ENCODE peak calls at places on chromosomes 1 and 21, in seven cellular contexts. One of them, this sample, is unnamed.
A peak's percentile ranks its signal among the peaks of the same experiment; 100 is the strongest.

GRCh38 chr1:40161888-40162397 is 756 bp downstream of the RLF start:
- DNase-seq in stimulated activated naive CD8-positive, alpha-beta T cell treated with anti-CD3 and anti-CD28 coated beads, Interleukin-15, Interleukin-2, amounts not matched to agents 100 U/mL and 50 U/mL, for 24 hours: no peak
- DNase-seq in iris pigment epithelial cell: peak; percentile 27
- DNase-seq in DMS153: no peak
- DNase-seq in neural crest cell: no peak
- DNase-seq in lower lobe of right lung: no peak
- DNase-seq in kidney tubule cell: no peak
- DNase-seq in this sample: no peak

GRCh38 chr1:183569141-183569540 is 21.1 kb downstream of the NCF2 start:
- DNase-seq in lower lobe of right lung: no peak
- DNase-seq in kidney tubule cell: peak; percentile 91
- DNase-seq in neural crest cell: no peak
- DNase-seq in DMS153: no peak
- DNase-seq in stimulated activated naive CD8-positive, alpha-beta T cell treated with anti-CD3 and anti-CD28 coated beads, Interleukin-15, Interleukin-2, amounts not matched to agents 100 U/mL and 50 U/mL, for 24 hours: no peak
- DNase-seq in iris pigment epithelial cell: peak; percentile 43
- DNase-seq in this sample: no peak

GRCh38 chr1:89989791-89990190 is 5.1 kb upstream of the ZNF326 start:
- DNase-seq in kidney tubule cell: no peak
- DNase-seq in lower lobe of right lung: no peak
- DNase-seq in DMS153: no peak
- DNase-seq in stimulated activated naive CD8-positive, alpha-beta T cell treated with anti-CD3 and anti-CD28 coated beads, Interleukin-15, Interleukin-2, amounts not matched to agents 100 U/mL and 50 U/mL, for 24 hours: no peak
- DNase-seq in iris pigment epithelial cell: no peak
- DNase-seq in neural crest cell: no peak
- DNase-seq in this sample: no peak

GRCh38 chr1:244144053-244144452 is 93.0 kb downstream of the ZBTB18 start:
- DNase-seq in DMS153: no peak
- DNase-seq in stimulated activated naive CD8-positive, alpha-beta T cell treated with anti-CD3 and anti-CD28 coated beads, Interleukin-15, Interleukin-2, amounts not matched to agents 100 U/mL and 50 U/mL, for 24 hours: no peak
- DNase-seq in kidney tubule cell: no peak
- DNase-seq in lower lobe of right lung: no peak
- DNase-seq in iris pigment epithelial cell: no peak
- DNase-seq in neural crest cell: no peak
- DNase-seq in this sample: no peak

GRCh38 chr1:244272471-244273261 is 179.0 kb downstream of the ADSS2 start:
- DNase-seq in iris pigment epithelial cell: peak; percentile 88
- DNase-seq in neural crest cell: peak; percentile 82
- DNase-seq in stimulated activated naive CD8-positive, alpha-beta T cell treated with anti-CD3 and anti-CD28 coated beads, Interleukin-15, Interleukin-2, amounts not matched to agents 100 U/mL and 50 U/mL, for 24 hours: peak; percentile 66
- DNase-seq in DMS153: peak; percentile 68
- DNase-seq in lower lobe of right lung: no peak
- DNase-seq in kidney tubule cell: peak; percentile 84
- DNase-seq in this sample: peak; percentile 72

GRCh38 chr1:983736-984475 is 2.0 kb upstream of the PERM1 start:
- DNase-seq in lower lobe of right lung: no peak
- DNase-seq in neural crest cell: peak; percentile 70
- DNase-seq in DMS153: no peak
- DNase-seq in stimulated activated naive CD8-positive, alpha-beta T cell treated with anti-CD3 and anti-CD28 coated beads, Interleukin-15, Interleukin-2, amounts not matched to agents 100 U/mL and 50 U/mL, for 24 hours: peak; percentile 76
- DNase-seq in iris pigment epithelial cell: no peak
- DNase-seq in kidney tubule cell: no peak
- DNase-seq in this sample: no peak

GRCh38 chr1:232983817-232984567 is 33.6 kb downstream of the NTPCR start:
- DNase-seq in neural crest cell: no peak
- DNase-seq in stimulated activated naive CD8-positive, alpha-beta T cell treated with anti-CD3 and anti-CD28 coated beads, Interleukin-15, Interleukin-2, amounts not matched to agents 100 U/mL and 50 U/mL, for 24 hours: no peak
- DNase-seq in iris pigment epithelial cell: no peak
- DNase-seq in kidney tubule cell: no peak
- DNase-seq in DMS153: no peak
- DNase-seq in lower lobe of right lung: no peak
- DNase-seq in this sample: no peak

GRCh38 chr1:207462535-207462934 is 8.4 kb downstream of the CR2 start:
- DNase-seq in lower lobe of right lung: no peak
- DNase-seq in kidney tubule cell: no peak
- DNase-seq in neural crest cell: no peak
- DNase-seq in iris pigment epithelial cell: no peak
- DNase-seq in DMS153: no peak
- DNase-seq in stimulated activated naive CD8-positive, alpha-beta T cell treated with anti-CD3 and anti-CD28 coated beads, Interleukin-15, Interleukin-2, amounts not matched to agents 100 U/mL and 50 U/mL, for 24 hours: no peak
- DNase-seq in this sample: no peak

GRCh38 chr21:35483267-35483666 is 434.2 kb upstream of the RUNX1 start:
- DNase-seq in kidney tubule cell: no peak
- DNase-seq in neural crest cell: no peak
- DNase-seq in iris pigment epithelial cell: no peak
- DNase-seq in stimulated activated naive CD8-positive, alpha-beta T cell treated with anti-CD3 and anti-CD28 coated beads, Interleukin-15, Interleukin-2, amounts not matched to agents 100 U/mL and 50 U/mL, for 24 hours: no peak
- DNase-seq in DMS153: no peak
- DNase-seq in lower lobe of right lung: no peak
- DNase-seq in this sample: no peak

GRCh38 chr1:32199717-32200072 is 700 bp upstream of the CCDC28B start:
- DNase-seq in iris pigment epithelial cell: no peak
- DNase-seq in neural crest cell: no peak
- DNase-seq in stimulated activated naive CD8-positive, alpha-beta T cell treated with anti-CD3 and anti-CD28 coated beads, Interleukin-15, Interleukin-2, amounts not matched to agents 100 U/mL and 50 U/mL, for 24 hours: no peak
- DNase-seq in kidney tubule cell: no peak
- DNase-seq in lower lobe of right lung: no peak
- DNase-seq in DMS153: peak; percentile 38
- DNase-seq in this sample: peak; percentile 45

GRCh38 chr1:201916649-201917249 is 28.1 kb downstream of the SHISA4 start:
- DNase-seq in stimulated activated naive CD8-positive, alpha-beta T cell treated with anti-CD3 and anti-CD28 coated beads, Interleukin-15, Interleukin-2, amounts not matched to agents 100 U/mL and 50 U/mL, for 24 hours: peak; percentile 19
- DNase-seq in neural crest cell: no peak
- DNase-seq in DMS153: peak; percentile 21
- DNase-seq in kidney tubule cell: peak; percentile 87
- DNase-seq in lower lobe of right lung: peak; percentile 54
- DNase-seq in iris pigment epithelial cell: peak; percentile 95
- DNase-seq in this sample: no peak

GRCh38 chr21:42414928-42415769 is 11.4 kb downstream of the UBASH3A start:
- DNase-seq in DMS153: no peak
- DNase-seq in kidney tubule cell: peak; percentile 85
- DNase-seq in stimulated activated naive CD8-positive, alpha-beta T cell treated with anti-CD3 and anti-CD28 coated beads, Interleukin-15, Interleukin-2, amounts not matched to agents 100 U/mL and 50 U/mL, for 24 hours: peak; percentile 94
- DNase-seq in lower lobe of right lung: no peak
- DNase-seq in neural crest cell: no peak
- DNase-seq in iris pigment epithelial cell: peak; percentile 59
- DNase-seq in this sample: no peak

GRCh38 chr21:37219766-37220432 is 47.2 kb downstream of the VPS26C start:
- DNase-seq in lower lobe of right lung: no peak
- DNase-seq in neural crest cell: no peak
- DNase-seq in stimulated activated naive CD8-positive, alpha-beta T cell treated with anti-CD3 and anti-CD28 coated beads, Interleukin-15, Interleukin-2, amounts not matched to agents 100 U/mL and 50 U/mL, for 24 hours: no peak
- DNase-seq in kidney tubule cell: no peak
- DNase-seq in DMS153: peak; percentile 61
- DNase-seq in iris pigment epithelial cell: peak; percentile 23
- DNase-seq in this sample: peak; percentile 20

GRCh38 chr1:225366552-225366951 is 61.3 kb downstream of the LBR start:
- DNase-seq in stimulated activated naive CD8-positive, alpha-beta T cell treated with anti-CD3 and anti-CD28 coated beads, Interleukin-15, Interleukin-2, amounts not matched to agents 100 U/mL and 50 U/mL, for 24 hours: no peak
- DNase-seq in kidney tubule cell: no peak
- DNase-seq in DMS153: no peak
- DNase-seq in lower lobe of right lung: no peak
- DNase-seq in neural crest cell: no peak
- DNase-seq in iris pigment epithelial cell: no peak
- DNase-seq in this sample: no peak

GRCh38 chr1:239244084-239244483 is 142.3 kb upstream of the CHRM3 start:
- DNase-seq in lower lobe of right lung: no peak
- DNase-seq in DMS153: no peak
- DNase-seq in stimulated activated naive CD8-positive, alpha-beta T cell treated with anti-CD3 and anti-CD28 coated beads, Interleukin-15, Interleukin-2, amounts not matched to agents 100 U/mL and 50 U/mL, for 24 hours: no peak
- DNase-seq in kidney tubule cell: no peak
- DNase-seq in iris pigment epithelial cell: no peak
- DNase-seq in neural crest cell: no peak
- DNase-seq in this sample: no peak

GRCh38 chr1:11062965-11063401 is 3.2 kb upstream of the SRM start:
- DNase-seq in kidney tubule cell: peak; percentile 31
- DNase-seq in DMS153: peak; percentile 18
- DNase-seq in lower lobe of right lung: no peak
- DNase-seq in neural crest cell: no peak
- DNase-seq in stimulated activated naive CD8-positive, alpha-beta T cell treated with anti-CD3 and anti-CD28 coated beads, Interleukin-15, Interleukin-2, amounts not matched to agents 100 U/mL and 50 U/mL, for 24 hours: peak; percentile 47
- DNase-seq in iris pigment epithelial cell: no peak
- DNase-seq in this sample: no peak

GRCh38 chr1:21655748-21656147 is 13.4 kb downstream of the RAP1GAP start:
- DNase-seq in iris pigment epithelial cell: no peak
- DNase-seq in lower lobe of right lung: no peak
- DNase-seq in kidney tubule cell: peak; percentile 73
- DNase-seq in neural crest cell: no peak
- DNase-seq in DMS153: peak; percentile 36
- DNase-seq in stimulated activated naive CD8-positive, alpha-beta T cell treated with anti-CD3 and anti-CD28 coated beads, Interleukin-15, Interleukin-2, amounts not matched to agents 100 U/mL and 50 U/mL, for 24 hours: no peak
- DNase-seq in this sample: no peak

GRCh38 chr1:209927466-209927865 is 10.6 kb upstream of the SYT14 start:
- DNase-seq in kidney tubule cell: peak; percentile 1
- DNase-seq in DMS153: no peak
- DNase-seq in neural crest cell: no peak
- DNase-seq in stimulated activated naive CD8-positive, alpha-beta T cell treated with anti-CD3 and anti-CD28 coated beads, Interleukin-15, Interleukin-2, amounts not matched to agents 100 U/mL and 50 U/mL, for 24 hours: no peak
- DNase-seq in lower lobe of right lung: no peak
- DNase-seq in iris pigment epithelial cell: no peak
- DNase-seq in this sample: no peak

GRCh38 chr1:201062511-201063189 is 39.1 kb upstream of the KIF21B start:
- DNase-seq in iris pigment epithelial cell: no peak
- DNase-seq in kidney tubule cell: no peak
- DNase-seq in stimulated activated naive CD8-positive, alpha-beta T cell treated with anti-CD3 and anti-CD28 coated beads, Interleukin-15, Interleukin-2, amounts not matched to agents 100 U/mL and 50 U/mL, for 24 hours: no peak
- DNase-seq in lower lobe of right lung: no peak
- DNase-seq in neural crest cell: no peak
- DNase-seq in DMS153: no peak
- DNase-seq in this sample: no peak

GRCh38 chr1:219041819-219042218 is 131.9 kb upstream of the LYPLAL1 start:
- DNase-seq in kidney tubule cell: no peak
- DNase-seq in stimulated activated naive CD8-positive, alpha-beta T cell treated with anti-CD3 and anti-CD28 coated beads, Interleukin-15, Interleukin-2, amounts not matched to agents 100 U/mL and 50 U/mL, for 24 hours: no peak
- DNase-seq in iris pigment epithelial cell: peak; percentile 88
- DNase-seq in neural crest cell: no peak
- DNase-seq in lower lobe of right lung: no peak
- DNase-seq in DMS153: no peak
- DNase-seq in this sample: no peak

GRCh38 chr21:41480086-41480690 is 27.8 kb downstream of the TMPRSS2 start:
- DNase-seq in lower lobe of right lung: no peak
- DNase-seq in DMS153: no peak
- DNase-seq in iris pigment epithelial cell: no peak
- DNase-seq in stimulated activated naive CD8-positive, alpha-beta T cell treated with anti-CD3 and anti-CD28 coated beads, Interleukin-15, Interleukin-2, amounts not matched to agents 100 U/mL and 50 U/mL, for 24 hours: no peak
- DNase-seq in neural crest cell: no peak
- DNase-seq in kidney tubule cell: no peak
- DNase-seq in this sample: no peak

GRCh38 chr1:214840366-214840765 is 237.4 kb downstream of the CENPF start:
- DNase-seq in stimulated activated naive CD8-positive, alpha-beta T cell treated with anti-CD3 and anti-CD28 coated beads, Interleukin-15, Interleukin-2, amounts not matched to agents 100 U/mL and 50 U/mL, for 24 hours: no peak
- DNase-seq in DMS153: no peak
- DNase-seq in lower lobe of right lung: no peak
- DNase-seq in iris pigment epithelial cell: peak; percentile 58
- DNase-seq in kidney tubule cell: peak; percentile 60
- DNase-seq in neural crest cell: no peak
- DNase-seq in this sample: no peak

GRCh38 chr21:42836767-42837301 is 42.5 kb downstream of the WDR4 start:
- DNase-seq in neural crest cell: no peak
- DNase-seq in lower lobe of right lung: no peak
- DNase-seq in kidney tubule cell: no peak
- DNase-seq in iris pigment epithelial cell: no peak
- DNase-seq in stimulated activated naive CD8-positive, alpha-beta T cell treated with anti-CD3 and anti-CD28 coated beads, Interleukin-15, Interleukin-2, amounts not matched to agents 100 U/mL and 50 U/mL, for 24 hours: no peak
- DNase-seq in DMS153: no peak
- DNase-seq in this sample: no peak

GRCh38 chr1:173213665-173214064 is 6.5 kb upstream of the TNFSF4 start:
- DNase-seq in lower lobe of right lung: no peak
- DNase-seq in stimulated activated naive CD8-positive, alpha-beta T cell treated with anti-CD3 and anti-CD28 coated beads, Interleukin-15, Interleukin-2, amounts not matched to agents 100 U/mL and 50 U/mL, for 24 hours: no peak
- DNase-seq in DMS153: no peak
- DNase-seq in iris pigment epithelial cell: no peak
- DNase-seq in kidney tubule cell: no peak
- DNase-seq in neural crest cell: no peak
- DNase-seq in this sample: no peak

GRCh38 chr1:18693256-18694098 is 62.8 kb downstream of the PAX7 start:
- DNase-seq in DMS153: no peak
- DNase-seq in stimulated activated naive CD8-positive, alpha-beta T cell treated with anti-CD3 and anti-CD28 coated beads, Interleukin-15, Interleukin-2, amounts not matched to agents 100 U/mL and 50 U/mL, for 24 hours: no peak
- DNase-seq in kidney tubule cell: no peak
- DNase-seq in iris pigment epithelial cell: no peak
- DNase-seq in neural crest cell: no peak
- DNase-seq in lower lobe of right lung: no peak
- DNase-seq in this sample: no peak

GRCh38 chr1:50427818-50428779 is 4.9 kb upstream of the DMRTA2 start:
- DNase-seq in neural crest cell: no peak
- DNase-seq in iris pigment epithelial cell: no peak
- DNase-seq in stimulated activated naive CD8-positive, alpha-beta T cell treated with anti-CD3 and anti-CD28 coated beads, Interleukin-15, Interleukin-2, amounts not matched to agents 100 U/mL and 50 U/mL, for 24 hours: peak; percentile 10
- DNase-seq in DMS153: no peak
- DNase-seq in lower lobe of right lung: no peak
- DNase-seq in kidney tubule cell: no peak
- DNase-seq in this sample: no peak

GRCh38 chr1:25246600-25247023 is 642 bp downstream of the RSRP1 start:
- DNase-seq in kidney tubule cell: no peak
- DNase-seq in iris pigment epithelial cell: no peak
- DNase-seq in DMS153: no peak
- DNase-seq in stimulated activated naive CD8-positive, alpha-beta T cell treated with anti-CD3 and anti-CD28 coated beads, Interleukin-15, Interleukin-2, amounts not matched to agents 100 U/mL and 50 U/mL, for 24 hours: peak; percentile 46
- DNase-seq in lower lobe of right lung: no peak
- DNase-seq in neural crest cell: no peak
- DNase-seq in this sample: no peak

GRCh38 chr1:27342778-27343638 is 1.2 kb downstream of the SYTL1 start:
- DNase-seq in lower lobe of right lung: peak; percentile 82
- DNase-seq in neural crest cell: no peak
- DNase-seq in kidney tubule cell: peak; percentile 54
- DNase-seq in DMS153: peak; percentile 58
- DNase-seq in stimulated activated naive CD8-positive, alpha-beta T cell treated with anti-CD3 and anti-CD28 coated beads, Interleukin-15, Interleukin-2, amounts not matched to agents 100 U/mL and 50 U/mL, for 24 hours: peak; percentile 69
- DNase-seq in iris pigment epithelial cell: no peak
- DNase-seq in this sample: no peak